ENCODE peak calls at places on chromosomes 16 and 17, in nine cellular contexts. One of them, this sample, is unnamed.

GRCh38 chr17:48062273-48062672 is 14.1 kb downstream of the NFE2L1 start:
- DNase-seq in activated gamma-delta T cell treated with Interleukin-2 at 50 U/mL for 16 hours: no peak
- DNase-seq in small intestine: no peak
- DNase-seq in naive thymus-derived CD8-positive, alpha-beta T cell: no peak
- DNase-seq in posterior vena cava: no peak
- DNase-seq in neural progenitor cell: no peak
- DNase-seq in DMS153: no peak
- DNase-seq in stimulated activated CD4-positive, alpha-beta T cell treated with anti-CD3 and anti-CD28 coated beads, Interleukin-1b, Interleukin-23, amount 100 ng/mL, for 24 hours: no peak
- DNase-seq in GM12891: no peak
- DNase-seq in this sample: no peak

GRCh38 chr17:29573871-29574731 is 5.6 kb downstream of the TP53I13 start:
- DNase-seq in stimulated activated CD4-positive, alpha-beta T cell treated with anti-CD3 and anti-CD28 coated beads, Interleukin-1b, Interleukin-23, amount 100 ng/mL, for 24 hours: no peak
- DNase-seq in GM12891: no peak
- DNase-seq in naive thymus-derived CD8-positive, alpha-beta T cell: no peak
- DNase-seq in DMS153: no peak
- DNase-seq in small intestine: no peak
- DNase-seq in activated gamma-delta T cell treated with Interleukin-2 at 50 U/mL for 16 hours: no peak
- DNase-seq in neural progenitor cell: no peak
- DNase-seq in posterior vena cava: peak; percentile 75
- DNase-seq in this sample: peak; percentile 1

GRCh38 chr16:87311387-87311786 is 5.8 kb downstream of the C16orf95 start:
- DNase-seq in small intestine: no peak
- DNase-seq in naive thymus-derived CD8-positive, alpha-beta T cell: no peak
- DNase-seq in GM12891: no peak
- DNase-seq in activated gamma-delta T cell treated with Interleukin-2 at 50 U/mL for 16 hours: no peak
- DNase-seq in DMS153: no peak
- DNase-seq in posterior vena cava: no peak
- DNase-seq in stimulated activated CD4-positive, alpha-beta T cell treated with anti-CD3 and anti-CD28 coated beads, Interleukin-1b, Interleukin-23, amount 100 ng/mL, for 24 hours: no peak
- DNase-seq in neural progenitor cell: no peak
- DNase-seq in this sample: no peak

GRCh38 chr16:1770328-1771071 is 843 bp downstream of the NME3 start:
- DNase-seq in activated gamma-delta T cell treated with Interleukin-2 at 50 U/mL for 16 hours: peak; percentile 51
- DNase-seq in GM12891: peak; percentile 78
- DNase-seq in DMS153: peak; percentile 85
- DNase-seq in small intestine: peak; percentile 62
- DNase-seq in posterior vena cava: peak; percentile 90
- DNase-seq in stimulated activated CD4-positive, alpha-beta T cell treated with anti-CD3 and anti-CD28 coated beads, Interleukin-1b, Interleukin-23, amount 100 ng/mL, for 24 hours: peak; percentile 48
- DNase-seq in neural progenitor cell: peak; percentile 55
- DNase-seq in naive thymus-derived CD8-positive, alpha-beta T cell: peak; percentile 33
- DNase-seq in this sample: peak; percentile 38

GRCh38 chr17:82775033-82775823 is 23.4 kb downstream of the TBCD start:
- DNase-seq in posterior vena cava: peak; percentile 90
- DNase-seq in neural progenitor cell: peak; percentile 74
- DNase-seq in activated gamma-delta T cell treated with Interleukin-2 at 50 U/mL for 16 hours: peak; percentile 31
- DNase-seq in small intestine: peak; percentile 57
- DNase-seq in DMS153: peak; percentile 13
- DNase-seq in GM12891: peak; percentile 69
- DNase-seq in naive thymus-derived CD8-positive, alpha-beta T cell: no peak
- DNase-seq in stimulated activated CD4-positive, alpha-beta T cell treated with anti-CD3 and anti-CD28 coated beads, Interleukin-1b, Interleukin-23, amount 100 ng/mL, for 24 hours: no peak
- DNase-seq in this sample: peak; percentile 78

GRCh38 chr17:35001549-35001948 is 21.2 kb downstream of the LIG3 start:
- DNase-seq in GM12891: no peak
- DNase-seq in stimulated activated CD4-positive, alpha-beta T cell treated with anti-CD3 and anti-CD28 coated beads, Interleukin-1b, Interleukin-23, amount 100 ng/mL, for 24 hours: no peak
- DNase-seq in activated gamma-delta T cell treated with Interleukin-2 at 50 U/mL for 16 hours: no peak
- DNase-seq in DMS153: no peak
- DNase-seq in neural progenitor cell: no peak
- DNase-seq in naive thymus-derived CD8-positive, alpha-beta T cell: no peak
- DNase-seq in posterior vena cava: no peak
- DNase-seq in small intestine: no peak
- DNase-seq in this sample: no peak

GRCh38 chr17:52024296-52024870 is 134.1 kb downstream of the CA10 start:
- DNase-seq in naive thymus-derived CD8-positive, alpha-beta T cell: no peak
- DNase-seq in activated gamma-delta T cell treated with Interleukin-2 at 50 U/mL for 16 hours: no peak
- DNase-seq in small intestine: no peak
- DNase-seq in stimulated activated CD4-positive, alpha-beta T cell treated with anti-CD3 and anti-CD28 coated beads, Interleukin-1b, Interleukin-23, amount 100 ng/mL, for 24 hours: no peak
- DNase-seq in neural progenitor cell: no peak
- DNase-seq in posterior vena cava: no peak
- DNase-seq in GM12891: no peak
- DNase-seq in DMS153: peak; percentile 56
- DNase-seq in this sample: no peak

GRCh38 chr17:17122781-17123483 is 80.7 kb downstream of the MPRIP start:
- DNase-seq in GM12891: no peak
- DNase-seq in neural progenitor cell: no peak
- DNase-seq in activated gamma-delta T cell treated with Interleukin-2 at 50 U/mL for 16 hours: no peak
- DNase-seq in naive thymus-derived CD8-positive, alpha-beta T cell: no peak
- DNase-seq in posterior vena cava: no peak
- DNase-seq in DMS153: no peak
- DNase-seq in stimulated activated CD4-positive, alpha-beta T cell treated with anti-CD3 and anti-CD28 coated beads, Interleukin-1b, Interleukin-23, amount 100 ng/mL, for 24 hours: no peak
- DNase-seq in small intestine: no peak
- DNase-seq in this sample: no peak

GRCh38 chr16:4309833-4310266 is 6.0 kb upstream of the GLIS2 start:
- DNase-seq in neural progenitor cell: peak; percentile 87
- DNase-seq in stimulated activated CD4-positive, alpha-beta T cell treated with anti-CD3 and anti-CD28 coated beads, Interleukin-1b, Interleukin-23, amount 100 ng/mL, for 24 hours: no peak
- DNase-seq in activated gamma-delta T cell treated with Interleukin-2 at 50 U/mL for 16 hours: peak; percentile 58
- DNase-seq in DMS153: peak; percentile 29
- DNase-seq in posterior vena cava: no peak
- DNase-seq in naive thymus-derived CD8-positive, alpha-beta T cell: peak; percentile 38
- DNase-seq in GM12891: no peak
- DNase-seq in small intestine: peak; percentile 60
- DNase-seq in this sample: peak; percentile 72

GRCh38 chr17:5902671-5903070 is 167.5 kb upstream of the WSCD1 start:
- DNase-seq in posterior vena cava: no peak
- DNase-seq in stimulated activated CD4-positive, alpha-beta T cell treated with anti-CD3 and anti-CD28 coated beads, Interleukin-1b, Interleukin-23, amount 100 ng/mL, for 24 hours: no peak
- DNase-seq in DMS153: no peak
- DNase-seq in GM12891: no peak
- DNase-seq in activated gamma-delta T cell treated with Interleukin-2 at 50 U/mL for 16 hours: no peak
- DNase-seq in naive thymus-derived CD8-positive, alpha-beta T cell: no peak
- DNase-seq in small intestine: no peak
- DNase-seq in neural progenitor cell: no peak
- DNase-seq in this sample: no peak

GRCh38 chr17:55434721-55435120 is 13.1 kb upstream of the MMD start:
- DNase-seq in activated gamma-delta T cell treated with Interleukin-2 at 50 U/mL for 16 hours: no peak
- DNase-seq in DMS153: no peak
- DNase-seq in small intestine: no peak
- DNase-seq in naive thymus-derived CD8-positive, alpha-beta T cell: no peak
- DNase-seq in stimulated activated CD4-positive, alpha-beta T cell treated with anti-CD3 and anti-CD28 coated beads, Interleukin-1b, Interleukin-23, amount 100 ng/mL, for 24 hours: no peak
- DNase-seq in neural progenitor cell: no peak
- DNase-seq in posterior vena cava: no peak
- DNase-seq in GM12891: no peak
- DNase-seq in this sample: no peak

GRCh38 chr16:23801387-23801786 is 34.4 kb upstream of the PRKCB start:
- DNase-seq in naive thymus-derived CD8-positive, alpha-beta T cell: peak; percentile 60
- DNase-seq in posterior vena cava: peak; percentile 92
- DNase-seq in neural progenitor cell: peak; percentile 81
- DNase-seq in GM12891: peak; percentile 33
- DNase-seq in activated gamma-delta T cell treated with Interleukin-2 at 50 U/mL for 16 hours: peak; percentile 83
- DNase-seq in stimulated activated CD4-positive, alpha-beta T cell treated with anti-CD3 and anti-CD28 coated beads, Interleukin-1b, Interleukin-23, amount 100 ng/mL, for 24 hours: peak; percentile 62
- DNase-seq in DMS153: peak; percentile 6
- DNase-seq in small intestine: peak; percentile 93
- DNase-seq in this sample: peak; percentile 79

This sample was measured in nephron progenitor cell.